ENCODE peak calls at places on chromosomes 11 and 22, in four cellular contexts. One of them, this sample, is unnamed.

GRCh38 chr11:112605093-112605666 is 344.5 kb upstream of the PLET1 start:
- DNase-seq in memory B cell: no peak
- DNase-seq in COR-L47: no peak
- DNase-seq in SW480: no peak
- DNase-seq in this sample: no peak

GRCh38 chr11:118929496-118930151 is 3.9 kb upstream of the BCL9L start:
- DNase-seq in COR-L47: peak; percentile 74
- DNase-seq in memory B cell: peak; percentile 63
- DNase-seq in SW480: peak; percentile 84
- DNase-seq in this sample: no peak

GRCh38 chr11:102330226-102330625 is 12.9 kb downstream of the BIRC3 start:
- DNase-seq in memory B cell: no peak
- DNase-seq in COR-L47: no peak
- DNase-seq in SW480: no peak
- DNase-seq in this sample: no peak

GRCh38 chr11:115659061-115659963 is 155.1 kb upstream of the CADM1 start:
- DNase-seq in memory B cell: no peak
- DNase-seq in SW480: no peak
- DNase-seq in COR-L47: peak; percentile 95
- DNase-seq in this sample: no peak

GRCh38 chr11:79147731-79148130 is 293.1 kb downstream of the TENM4 start:
- DNase-seq in COR-L47: no peak
- DNase-seq in memory B cell: no peak
- DNase-seq in SW480: no peak
- DNase-seq in this sample: no peak

GRCh38 chr11:66386171-66387069 is 14.9 kb upstream of the SLC29A2 start:
- DNase-seq in memory B cell: peak; percentile 82
- DNase-seq in SW480: peak; percentile 73
- DNase-seq in COR-L47: peak; percentile 82
- DNase-seq in this sample: no peak

GRCh38 chr11:130211144-130211543 is 51.6 kb downstream of the ST14 start:
- DNase-seq in SW480: no peak
- DNase-seq in memory B cell: no peak
- DNase-seq in COR-L47: no peak
- DNase-seq in this sample: no peak

GRCh38 chr11:57641011-57641410 is 8.7 kb downstream of the YPEL4 start:
- DNase-seq in COR-L47: no peak
- DNase-seq in memory B cell: no peak
- DNase-seq in SW480: peak; percentile 49
- DNase-seq in this sample: no peak

GRCh38 chr11:12089473-12089872 is 20.9 kb upstream of the MICAL2 start:
- DNase-seq in SW480: no peak
- DNase-seq in memory B cell: no peak
- DNase-seq in COR-L47: no peak
- DNase-seq in this sample: no peak

GRCh38 chr22:36764060-36764459 is 11.9 kb downstream of the IFT27 start:
- DNase-seq in memory B cell: no peak
- DNase-seq in SW480: no peak
- DNase-seq in COR-L47: no peak
- DNase-seq in this sample: no peak

GRCh38 chr11:73157141-73158010 is 15.3 kb upstream of the FCHSD2 start:
- DNase-seq in COR-L47: no peak
- DNase-seq in SW480: no peak
- DNase-seq in memory B cell: no peak
- DNase-seq in this sample: no peak

GRCh38 chr11:85663080-85663729 is 1.7 kb downstream of the CREBZF start:
- DNase-seq in SW480: no peak
- DNase-seq in COR-L47: no peak
- DNase-seq in memory B cell: no peak
- DNase-seq in this sample: no peak

GRCh38 chr22:40249286-40249685 is 71.6 kb downstream of the TNRC6B start:
- DNase-seq in memory B cell: no peak
- DNase-seq in SW480: no peak
- DNase-seq in COR-L47: no peak
- DNase-seq in this sample: no peak

This sample was measured in D721Med.